ENCODE peak calls at places on chromosomes 7 and 10, in seven cellular contexts. T is activated CD8-positive, alpha-beta memory T cell treated with anti-CD3 and anti-CD28 coated beads for 4 hours; R is astrocyte of the spinal cord; U is RPMI7951; D is MCF 10A; W is SHP77; S is fibroblast of the aortic adventitia. G is an unnamed sample.

GRCh38 chr7:95056107-95056689 is 148.8 kb downstream of the PPP1R9A start:
- DNase-seq in D (no peak), U (no peak), S (no peak), W (no peak), T (no peak), R (no peak), G (no peak)

GRCh38 chr7:143381427-143382125 is 431 bp downstream of the ZYX start:
- DNase-seq in D (peak; percentile 85), U (peak; percentile 83), W (no peak), T (no peak), S (peak; percentile 82), R (peak; percentile 80), G (peak; percentile 78)

GRCh38 chr7:120554960-120555571 is 282.1 kb downstream of the KCND2 start:
- DNase-seq in D (peak; percentile 60), W (peak; percentile 66), S (peak; percentile 78), T (no peak), U (peak; percentile 45), R (peak; percentile 67), G (peak; percentile 70)

GRCh38 chr10:65065278-65065677 is 1544.1 kb downstream of the REEP3 start:
- DNase-seq in R (no peak), S (no peak), W (no peak), T (no peak), D (no peak), U (no peak), G (no peak)

GRCh38 chr10:11910102-11910501 is 86.9 kb downstream of the PROSER2 start:
- DNase-seq in T (no peak), R (no peak), W (no peak), D (no peak), S (no peak), U (no peak), G (no peak)

GRCh38 chr7:84237533-84238173 is 43.1 kb upstream of the SEMA3A start:
- DNase-seq in R (peak; percentile 90), S (peak; percentile 93), W (no peak), D (peak; percentile 87), T (no peak), U (peak; percentile 81), G (peak; percentile 80)

GRCh38 chr10:107984149-107984548 is 819.6 kb upstream of the SORCS1 start:
- DNase-seq in R (no peak), T (no peak), S (no peak), U (no peak), D (no peak), W (no peak), G (no peak)

GRCh38 chr7:139916717-139917395 is 87.8 kb downstream of the TBXAS1 start:
- DNase-seq in S (no peak), D (no peak), T (no peak), U (no peak), R (no peak), W (no peak), G (no peak)

GRCh38 chr7:48150086-48150485 is 21.2 kb upstream of the ABCA13 start:
- DNase-seq in U (no peak), S (no peak), T (no peak), W (no peak), R (no peak), D (no peak), G (no peak)

GRCh38 chr7:78679477-78679876 is 774.0 kb downstream of the MAGI2 start:
- DNase-seq in D (no peak), S (no peak), R (no peak), W (no peak), U (no peak), T (no peak), G (no peak)

G was measured in Daoy.